ENCODE peak calls at places on chromosomes 1 and 21, in eight cellular contexts. M is SK-N-SH, K is thoracic aorta, Y is prostate gland, S is pancreas, U is uterus, N is testis, A is mucosa of descending colon. B is an unnamed sample.

GRCh38 chr1:11320153-11320936 is 47.3 kb downstream of the UBIAD1 start:
- DNase-seq in M (peak; percentile 76), K (no peak), Y (no peak), S (no peak), U (no peak), N (peak; percentile 32), A (peak; percentile 45), B (no peak)

GRCh38 chr1:209106237-209106741 is 477.2 kb upstream of the CAMK1G start:
- DNase-seq in M (peak; percentile 22), K (no peak), Y (no peak), S (no peak), U (no peak), N (no peak), A (no peak), B (no peak)

GRCh38 chr1:147491098-147491497 is 50.2 kb upstream of the BCL9 start:
- DNase-seq in M (no peak), K (no peak), Y (no peak), S (no peak), U (no peak), N (no peak), A (no peak), B (no peak)

GRCh38 chr1:55213029-55213884 is 1.9 kb downstream of the USP24 start:
- DNase-seq in M (no peak), K (no peak), Y (no peak), S (no peak), U (no peak), N (no peak), A (no peak), B (no peak)

GRCh38 chr1:166925791-166926483 is 49.4 kb downstream of the ILDR2 start:
- DNase-seq in M (no peak), K (no peak), Y (no peak), S (no peak), U (no peak), N (peak; percentile 80), A (no peak), B (no peak)

GRCh38 chr1:22249928-22250680 is 107.2 kb upstream of the WNT4 start:
- DNase-seq in M (no peak), K (no peak), Y (no peak), S (no peak), U (no peak), N (no peak), A (no peak), B (no peak)

GRCh38 chr1:71593523-71593922 is 512.7 kb upstream of the ZRANB2 start:
- DNase-seq in M (no peak), K (no peak), Y (no peak), S (no peak), U (no peak), N (no peak), A (no peak), B (no peak)

GRCh38 chr1:60037061-60037460 is 36.5 kb downstream of the C1orf87 start:
- DNase-seq in M (no peak), K (no peak), Y (no peak), S (no peak), U (no peak), N (no peak), A (no peak), B (no peak)

GRCh38 chr1:116487583-116487982 is 83.2 kb downstream of the CD58 start:
- DNase-seq in M (no peak), K (no peak), Y (no peak), S (no peak), U (no peak), N (no peak), A (no peak), B (no peak)

GRCh38 chr1:18865176-18865575 is 5.7 kb upstream of the TAS1R2 start:
- DNase-seq in M (no peak), K (no peak), Y (no peak), S (no peak), U (no peak), N (no peak), A (no peak), B (no peak)

GRCh38 chr1:178048883-178049282 is 45.0 kb upstream of the RASAL2 start:
- DNase-seq in M (no peak), K (no peak), Y (no peak), S (no peak), U (no peak), N (no peak), A (no peak), B (no peak)

GRCh38 chr1:156490401-156491032 is 10.1 kb downstream of the MEF2D start:
- DNase-seq in M (peak; percentile 46), K (no peak), Y (no peak), S (no peak), U (peak; percentile 69), N (peak; percentile 73), A (no peak), B (no peak)
- TF ChIP-seq CTCF in M (no peak), K (peak; percentile 62), Y (no peak), S (no peak), U (no peak), N (no peak), A (no peak), B (peak; percentile 44)

DNA sequence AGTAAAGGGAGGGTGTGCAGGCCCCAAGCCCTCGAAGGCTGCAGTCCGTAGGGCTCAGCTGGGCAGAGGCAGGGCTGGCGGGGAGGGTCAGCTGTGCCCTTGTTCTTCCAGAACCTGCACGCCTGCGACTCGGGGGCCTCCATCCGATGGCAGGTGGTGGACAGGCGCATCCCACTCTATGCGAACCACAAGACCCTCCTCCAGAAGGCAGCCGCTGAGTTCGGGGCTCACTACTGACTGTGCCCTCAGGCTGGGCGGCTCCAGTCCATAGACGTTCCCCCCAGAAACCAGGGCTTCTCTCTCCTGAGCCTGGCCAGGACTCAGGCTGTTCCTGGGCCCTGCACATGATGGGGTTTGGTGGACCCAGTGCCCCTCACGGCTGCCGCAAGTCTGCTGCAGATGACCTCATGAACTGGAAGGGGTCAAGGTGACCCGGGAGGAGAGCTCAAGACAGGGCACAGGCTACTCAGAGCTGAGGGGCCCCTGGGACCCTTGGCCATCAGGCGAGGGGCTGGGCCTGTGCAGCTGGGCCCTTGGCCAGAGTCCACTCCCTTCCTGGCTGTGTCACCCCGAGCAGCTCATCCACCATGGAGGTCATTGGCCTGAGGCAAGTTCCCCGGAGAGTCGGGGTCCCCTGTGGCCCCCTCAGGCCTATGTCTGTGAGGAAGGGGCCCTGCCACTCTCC is 13.6 kb upstream of the LRRC3 start:
- DNase-seq in M (no peak), K (no peak), Y (no peak), S (no peak), U (no peak), N (no peak), A (no peak), B (no peak)
- H3K9me3 ChIP-seq in M (no peaks in the 10 kb centered on the region), K (no peaks in the 10 kb centered on the region), Y (no peaks in the 10 kb centered on the region), S (no peaks in the 10 kb centered on the region), U (no peaks in the 10 kb centered on the region), N (no peaks in the 10 kb centered on the region), A (no peaks in the 10 kb centered on the region), B (no peaks in the 10 kb centered on the region)

DNA sequence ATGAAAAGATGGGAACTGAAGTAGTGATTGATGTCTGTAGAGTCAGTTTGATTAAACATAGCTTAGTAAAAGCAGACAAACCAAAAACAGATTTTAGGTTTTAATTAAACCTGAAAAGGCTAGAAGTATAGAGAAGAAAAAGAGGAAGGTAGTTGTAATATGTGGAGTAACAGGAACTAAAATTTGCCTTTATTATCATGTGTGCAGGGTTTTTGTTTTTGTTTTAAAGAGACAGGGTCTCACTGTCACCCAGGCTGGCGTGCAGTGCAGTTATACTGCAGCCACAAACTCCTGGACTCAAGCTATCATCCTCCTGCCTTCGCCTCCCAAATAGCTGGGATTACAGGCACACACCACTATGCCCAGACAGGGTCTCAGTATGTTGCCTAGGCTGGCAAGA is 6.0 kb downstream of the TOR1AIP1 start:
- DNase-seq in M (no peak), K (no peak), Y (no peak), S (no peak), U (no peak), N (no peak), A (no peak), B (no peak)
- H3K4me1 ChIP-seq in M (peaks cover 8% of the 10 kb centered on the region), K (peaks cover 42% of the 10 kb centered on the region), Y (no peaks in the 10 kb centered on the region), S (peaks cover 4% of the 10 kb centered on the region), U (peaks cover 7% of the 10 kb centered on the region), N (no peaks in the 10 kb centered on the region), A (peaks cover 15% of the 10 kb centered on the region), B (peaks cover 64% of the 10 kb centered on the region)

DNA sequence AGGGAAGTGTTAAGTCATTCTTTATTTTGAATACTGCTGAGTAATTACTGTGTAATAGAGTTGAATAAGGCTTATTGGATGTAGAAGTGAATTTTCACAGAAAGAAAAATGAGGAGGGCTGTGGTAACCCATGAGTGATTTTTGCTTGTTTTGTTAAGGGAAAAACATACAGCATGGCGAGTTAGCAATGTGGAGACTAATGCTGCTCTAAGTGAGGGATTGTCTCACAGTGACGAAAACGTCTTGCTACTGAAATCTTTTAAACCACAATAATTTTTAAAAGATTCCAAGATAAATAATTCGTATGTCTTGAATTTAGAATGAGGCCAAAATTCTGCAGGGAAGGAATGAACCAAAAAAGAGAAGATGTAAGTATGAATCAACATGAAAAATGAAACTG is 16.2 kb upstream of the PLA2G4A start:
- DNase-seq in M (no peak), K (no peak), Y (no peak), S (no peak), U (no peak), N (no peak), A (no peak), B (no peak)
- TF ChIP-seq CTCF in M (no peak), K (no peak), Y (no peak), S (no peak), U (no peak), N (no peak), A (no peak), B (no peak)

DNA sequence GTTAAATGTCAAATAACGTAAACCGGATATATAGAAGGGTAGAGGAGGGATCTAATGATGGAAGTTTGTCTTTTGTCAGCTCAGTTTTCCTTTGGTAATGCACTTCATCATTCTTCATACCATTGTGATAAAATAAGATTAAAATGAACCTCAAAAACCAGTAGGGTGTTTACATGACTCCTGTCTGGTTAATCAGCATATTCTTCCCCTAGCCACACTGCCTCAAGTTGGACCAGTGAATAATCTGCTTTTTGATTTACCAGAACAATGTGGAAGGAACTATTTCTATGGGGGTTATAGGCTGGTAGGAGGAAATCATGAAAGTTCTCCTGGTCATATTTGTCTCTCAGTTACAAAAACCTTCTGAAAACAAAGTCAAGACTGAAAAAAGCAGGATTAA is 634.7 kb downstream of the NCAM2 start:
- DNase-seq in M (no peak), K (no peak), Y (no peak), S (no peak), U (no peak), N (no peak), A (no peak), B (no peak)
- H3K9me3 ChIP-seq in M (no peaks in the 10 kb centered on the region), K (no peaks in the 10 kb centered on the region), Y (no peaks in the 10 kb centered on the region), S (no peaks in the 10 kb centered on the region), U (no peaks in the 10 kb centered on the region), N (no peaks in the 10 kb centered on the region), A (no peaks in the 10 kb centered on the region), B (no peaks in the 10 kb centered on the region)

B was measured in tibial artery.